ENCODE peak calls at places on chromosomes 2 and 18, in eight cellular contexts. K is tibial nerve, O is H1, L is suprapubic skin, N is right lobe of liver, A is cardiac muscle cell, E is astrocyte of the cerebellum, Z is AG04449. T is an unnamed sample.

GRCh38 chr2:83742117-83742782 is 716.8 kb downstream of the SUCLG1 start:
- DNase-seq in K (peak; percentile 77), O (no peak), L (no peak), N (no peak), A (no peak), E (peak; percentile 15), Z (no peak), T (no peak)

GRCh38 chr2:47127862-47128543 is 27.1 kb downstream of the STPG4 start:
- DNase-seq in K (no peak), O (no peak), L (no peak), N (no peak), A (no peak), E (no peak), Z (no peak), T (no peak)

GRCh38 chr2:9379372-9379725 is 44.0 kb downstream of the ITGB1BP1 start:
- DNase-seq in K (no peak), O (no peak), L (no peak), N (no peak), A (no peak), E (no peak), Z (no peak), T (no peak)

GRCh38 chr2:12918841-12919445 is 202.2 kb downstream of the TRIB2 start:
- DNase-seq in K (peak; percentile 72), O (no peak), L (no peak), N (no peak), A (peak; percentile 13), E (peak; percentile 78), Z (peak; percentile 88), T (no peak)

GRCh38 chr2:69227717-69228116 is 159.3 kb downstream of the GFPT1 start:
- DNase-seq in K (no peak), O (no peak), L (no peak), N (no peak), A (no peak), E (no peak), Z (no peak), T (no peak)

GRCh38 chr2:42298132-42298531 is 62.9 kb downstream of the COX7A2L start:
- DNase-seq in K (no peak), O (no peak), L (no peak), N (no peak), A (no peak), E (peak; percentile 26), Z (no peak), T (no peak)

GRCh38 chr2:10646153-10646552 is 43.6 kb downstream of the NOL10 start:
- DNase-seq in K (no peak), O (no peak), L (no peak), N (no peak), A (no peak), E (peak; percentile 18), Z (no peak), T (no peak)

GRCh38 chr18:5527603-5528002 is 16.2 kb downstream of the EPB41L3 start:
- DNase-seq in K (peak; percentile 61), O (no peak), L (no peak), N (no peak), A (no peak), E (peak; percentile 82), Z (peak; percentile 23), T (no peak)

GRCh38 chr2:231714639-231715498 is 6.5 kb downstream of the PTMA start:
- DNase-seq in K (peak; percentile 83), O (peak; percentile 82), L (no peak), N (peak; percentile 74), A (peak; percentile 93), E (no peak), Z (no peak), T (peak; percentile 71)

GRCh38 chr2:27591745-27592144 is 8.9 kb downstream of the ZNF512 start:
- DNase-seq in K (no peak), O (no peak), L (no peak), N (no peak), A (no peak), E (no peak), Z (no peak), T (no peak)

GRCh38 chr2:66587216-66587615 is 152.3 kb downstream of the MEIS1 start:
- DNase-seq in K (no peak), O (no peak), L (no peak), N (peak; percentile 27), A (peak; percentile 56), E (no peak), Z (no peak), T (no peak)

GRCh38 chr2:223532161-223532560 is 70.0 kb downstream of the SCG2 start:
- DNase-seq in K (no peak), O (no peak), L (no peak), N (no peak), A (no peak), E (no peak), Z (no peak), T (no peak)

GRCh38 chr2:132416080-132416911 is at the start of gene GPR39:
- DNase-seq in K (peak; percentile 12), O (peak; percentile 72), L (peak; percentile 81), N (peak; percentile 91), A (peak; percentile 85), E (peak; percentile 91), Z (peak; percentile 83), T (no peak)

GRCh38 chr2:74505448-74506246 is 1.8 kb downstream of the PCGF1 start:
- DNase-seq in K (no peak), O (no peak), L (no peak), N (no peak), A (no peak), E (no peak), Z (no peak), T (no peak)

GRCh38 chr2:134783912-134784311 is 54.5 kb upstream of the ACMSD start:
- DNase-seq in K (no peak), O (no peak), L (no peak), N (no peak), A (no peak), E (no peak), Z (no peak), T (no peak)

GRCh38 chr2:207813221-207813916 is 43.7 kb upstream of the FZD5 start:
- DNase-seq in K (no peak), O (no peak), L (no peak), N (no peak), A (no peak), E (no peak), Z (no peak), T (no peak)

GRCh38 chr2:70103531-70104061 is 16.3 kb downstream of the PCBP1 start:
- DNase-seq in K (no peak), O (no peak), L (no peak), N (no peak), A (no peak), E (no peak), Z (no peak), T (no peak)

GRCh38 chr2:171044416-171044815 is 115.4 kb downstream of the GORASP2 start:
- DNase-seq in K (no peak), O (no peak), L (no peak), N (no peak), A (no peak), E (no peak), Z (no peak), T (no peak)

GRCh38 chr2:171042253-171042969 is 113.4 kb downstream of the GORASP2 start:
- DNase-seq in K (no peak), O (no peak), L (no peak), N (no peak), A (no peak), E (no peak), Z (no peak), T (no peak)

GRCh38 chr2:171049691-171050090 is 111.0 kb downstream of the TLK1 start:
- DNase-seq in K (no peak), O (no peak), L (no peak), N (no peak), A (no peak), E (no peak), Z (no peak), T (no peak)

GRCh38 chr2:171046056-171046560 is 114.6 kb downstream of the TLK1 start:
- DNase-seq in K (no peak), O (no peak), L (no peak), N (no peak), A (no peak), E (peak; percentile 29), Z (no peak), T (no peak)
- TF ChIP-seq CTCF in K (no peak), O (no peak), L (no peak), N (no peak), A (no peak), E (no peak), Z (no peak), T (no peak)

GRCh38 chr2:1546901-1547300 is 133.6 kb downstream of the TPO start:
- DNase-seq in K (no peak), O (no peak), L (no peak), N (no peak), A (no peak), E (no peak), Z (no peak), T (no peak)

GRCh38 chr2:1544478-1545069 is 131.3 kb downstream of the TPO start:
- DNase-seq in K (no peak), O (no peak), L (peak; percentile 69), N (no peak), A (no peak), E (no peak), Z (no peak), T (no peak)

GRCh38 chr2:1543776-1544477 is 130.7 kb downstream of the TPO start:
- DNase-seq in K (no peak), O (no peak), L (no peak), N (no peak), A (no peak), E (no peak), Z (no peak), T (no peak)

GRCh38 chr2:1548910-1549673 is 135.8 kb downstream of the TPO start:
- DNase-seq in K (no peak), O (no peak), L (no peak), N (no peak), A (no peak), E (no peak), Z (no peak), T (no peak)

GRCh38 chr2:1546023-1546591 is 132.8 kb downstream of the TPO start:
- DNase-seq in K (peak; percentile 51), O (no peak), L (no peak), N (no peak), A (peak; percentile 60), E (peak; percentile 22), Z (no peak), T (no peak)
- TF ChIP-seq CTCF in K (peak; percentile 84), O (peak; percentile 71), L (peak; percentile 75), N (peak; percentile 81), A (peak; percentile 91), E (peak; percentile 90), Z (peak; percentile 82), T (peak; percentile 36)

DNA sequence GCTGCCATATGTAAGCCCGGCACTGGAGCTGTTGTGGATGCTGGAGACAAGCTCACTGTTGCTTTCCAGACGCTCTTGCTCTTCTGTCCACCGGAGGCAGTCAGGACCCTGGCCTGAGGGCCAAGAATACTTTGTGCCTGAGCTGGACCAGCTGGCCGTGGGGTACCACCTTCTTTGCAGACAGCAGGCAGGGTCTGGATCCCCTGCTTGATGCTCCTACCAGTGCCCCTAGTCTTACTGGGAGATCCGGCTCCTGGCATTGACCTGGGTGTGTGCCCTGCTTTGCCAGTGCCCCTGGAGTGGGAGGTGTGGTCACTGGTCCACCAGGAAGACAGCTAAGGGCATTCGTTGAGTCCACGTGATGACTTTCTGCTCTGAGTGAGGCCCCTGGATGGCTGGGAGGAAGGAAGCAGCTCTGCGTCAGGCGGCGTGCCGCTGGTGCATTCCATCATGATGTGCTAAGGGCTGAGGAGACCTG is 59.3 kb downstream of the LRRFIP1 start:
- DNase-seq in K (no peak), O (no peak), L (no peak), N (no peak), A (no peak), E (no peak), Z (no peak), T (peak; percentile 94)
- TF ChIP-seq CTCF in K (no peak), O (peak; percentile 66), L (no peak), N (no peak), A (peak; percentile 17), E (peak; percentile 36), Z (peak; percentile 43), T (peak; percentile 55)

GRCh38 chr2:138235041-138235440 is 266.5 kb upstream of the SPOPL start:
- DNase-seq in K (no peak), O (no peak), L (no peak), N (no peak), A (no peak), E (no peak), Z (no peak), T (no peak)
- TF ChIP-seq CTCF in K (no peak), O (no peak), L (no peak), N (no peak), A (no peak), E (no peak), Z (no peak), T (no peak)

T was measured in CD14-positive monocyte.